ENCODE peak calls at places on chromosomes 16 and 17, in eight cellular contexts. Q is tibial artery, B is mammary epithelial cell, N is left ventricle myocardium inferior, R is right lobe of liver, M is fibroblast of lung, L is body of pancreas, F is Karpas-422. J is an unnamed sample.

GRCh38 chr16:66591018-66591417 is 11.8 kb downstream of the CMTM2 start:
- DNase-seq in L (no peak), F (no peak), B (no peak), N (no peak), R (no peak), M (no peak), Q (no peak), J (no peak)

GRCh38 chr16:12763517-12763916 is 40.2 kb downstream of the CPPED1 start:
- DNase-seq in F (no peak), Q (no peak), N (no peak), M (peak; percentile 65), R (no peak), B (no peak), L (no peak), J (no peak)

GRCh38 chr16:50967827-50968612 is 183.1 kb downstream of the SALL1 start:
- DNase-seq in M (no peak), R (no peak), Q (no peak), N (no peak), L (no peak), B (no peak), F (no peak), J (no peak)

GRCh38 chr16:67396159-67396774 is 3.0 kb upstream of the TPPP3 start:
- DNase-seq in R (no peak), Q (peak; percentile 76), B (peak; percentile 90), F (peak; percentile 64), L (peak; percentile 96), M (peak; percentile 70), N (peak; percentile 79), J (no peak)

GRCh38 chr16:73202176-73202729 is 154.3 kb upstream of the ZFHX3 start:
- DNase-seq in L (peak; percentile 61), N (no peak), R (peak; percentile 67), F (no peak), Q (no peak), B (no peak), M (peak; percentile 98), J (no peak)

GRCh38 chr16:87178977-87179376 is 138.2 kb downstream of the C16orf95 start:
- DNase-seq in N (peak; percentile 33), B (no peak), R (peak; percentile 71), L (no peak), Q (no peak), F (no peak), M (peak; percentile 74), J (no peak)

GRCh38 chr17:38748329-38749221 is at the start of gene PCGF2:
- DNase-seq in L (peak; percentile 87), M (peak; percentile 86), B (peak; percentile 69), F (no peak), Q (peak; percentile 94), N (peak; percentile 94), R (peak; percentile 83), J (no peak)

GRCh38 chr16:35598696-35599332 is 2139.4 kb downstream of the TP53TG3F start:
- DNase-seq in N (no peak), F (no peak), Q (no peak), B (no peak), R (no peak), L (no peak), M (no peak), J (no peak)

GRCh38 chr16:27219161-27219560 is 15.8 kb downstream of the KDM8 start:
- DNase-seq in L (no peak), R (no peak), F (no peak), B (no peak), Q (no peak), N (no peak), M (no peak), J (no peak)

GRCh38 chr16:82146957-82147356 is 23.1 kb downstream of the MPHOSPH6 start:
- DNase-seq in N (no peak), R (no peak), B (no peak), F (no peak), Q (no peak), L (no peak), M (no peak), J (no peak)

DNA sequence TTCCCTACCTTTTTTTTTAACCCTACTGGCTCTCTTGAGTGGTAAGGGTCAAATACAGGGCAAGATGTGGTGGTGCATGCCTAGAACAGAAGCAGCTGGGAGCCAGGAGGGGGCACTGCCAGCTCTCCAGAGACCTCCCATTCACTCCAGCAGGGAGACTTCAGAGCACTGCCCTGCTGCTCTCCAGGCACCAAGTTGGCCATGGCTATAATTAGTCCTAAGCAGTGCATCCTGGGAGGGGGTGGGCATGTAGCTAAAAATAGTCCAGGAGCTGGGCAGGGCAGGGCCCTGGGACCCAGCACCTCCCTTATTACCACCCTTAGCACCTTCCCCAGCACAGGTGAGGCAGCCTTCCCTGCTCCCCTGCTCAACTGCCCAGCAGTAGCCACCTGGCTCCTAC is 3.5 kb downstream of the CORO6 start:
- DNase-seq in L (no peak), R (no peak), Q (peak; percentile 80), F (peak; percentile 55), M (peak; percentile 24), B (no peak), N (no peak), J (no peak)
- H3K27ac ChIP-seq in L (no peak overlapping the region), R (no peak overlapping the region), Q (peak overlapping the region; percentile 38), F (no peak overlapping the region), M (no peak overlapping the region), B (no peak overlapping the region), N (peak overlapping the region; percentile 87), J (no peak overlapping the region)

GRCh38 chr16:29975811-29976511 is 2.3 kb downstream of the TAOK2 start:
- DNase-seq in R (no peak), B (no peak), F (no peak), M (no peak), L (no peak), N (no peak), Q (no peak), J (no peak)
- H3K27ac ChIP-seq in R (no peak overlapping the region), B (no peak overlapping the region), F (peak overlapping the region; percentile 4), M (no peak overlapping the region), L (peak overlapping the region; percentile 88), N (peak overlapping the region; percentile 96), Q (peak overlapping the region; percentile 86), J (no peak overlapping the region)

GRCh38 chr17:20122236-20122879 is 113.2 kb downstream of the SPECC1 start:
- DNase-seq in B (no peak), M (no peak), Q (no peak), L (no peak), R (no peak), F (no peak), N (no peak), J (no peak)
- H3K27ac ChIP-seq in B (no peak overlapping the region), M (no peak overlapping the region), Q (peak overlapping the region; percentile 14), L (no peak overlapping the region), R (no peak overlapping the region), F (no peak overlapping the region), N (peak overlapping the region; percentile 25), J (no peak overlapping the region)

GRCh38 chr16:56909484-56910113 is 22.3 kb upstream of the HERPUD1 start:
- DNase-seq in B (no peak), F (no peak), N (no peak), R (no peak), M (peak; percentile 26), Q (no peak), L (no peak), J (no peak)

GRCh38 chr16:56912746-56913703 is 18.9 kb upstream of the HERPUD1 start:
- DNase-seq in R (no peak), M (peak; percentile 74), N (no peak), Q (peak; percentile 61), L (no peak), B (peak; percentile 54), F (no peak), J (peak; percentile 39)

GRCh38 chr16:56910114-56910511 is 21.8 kb upstream of the HERPUD1 start:
- DNase-seq in N (no peak), Q (no peak), L (no peak), B (no peak), R (no peak), M (no peak), F (no peak), J (no peak)

GRCh38 chr16:56911771-56912541 is 20.0 kb upstream of the HERPUD1 start:
- DNase-seq in R (peak; percentile 56), B (no peak), F (no peak), Q (peak; percentile 77), M (peak; percentile 87), N (peak; percentile 23), L (no peak), J (no peak)

DNA sequence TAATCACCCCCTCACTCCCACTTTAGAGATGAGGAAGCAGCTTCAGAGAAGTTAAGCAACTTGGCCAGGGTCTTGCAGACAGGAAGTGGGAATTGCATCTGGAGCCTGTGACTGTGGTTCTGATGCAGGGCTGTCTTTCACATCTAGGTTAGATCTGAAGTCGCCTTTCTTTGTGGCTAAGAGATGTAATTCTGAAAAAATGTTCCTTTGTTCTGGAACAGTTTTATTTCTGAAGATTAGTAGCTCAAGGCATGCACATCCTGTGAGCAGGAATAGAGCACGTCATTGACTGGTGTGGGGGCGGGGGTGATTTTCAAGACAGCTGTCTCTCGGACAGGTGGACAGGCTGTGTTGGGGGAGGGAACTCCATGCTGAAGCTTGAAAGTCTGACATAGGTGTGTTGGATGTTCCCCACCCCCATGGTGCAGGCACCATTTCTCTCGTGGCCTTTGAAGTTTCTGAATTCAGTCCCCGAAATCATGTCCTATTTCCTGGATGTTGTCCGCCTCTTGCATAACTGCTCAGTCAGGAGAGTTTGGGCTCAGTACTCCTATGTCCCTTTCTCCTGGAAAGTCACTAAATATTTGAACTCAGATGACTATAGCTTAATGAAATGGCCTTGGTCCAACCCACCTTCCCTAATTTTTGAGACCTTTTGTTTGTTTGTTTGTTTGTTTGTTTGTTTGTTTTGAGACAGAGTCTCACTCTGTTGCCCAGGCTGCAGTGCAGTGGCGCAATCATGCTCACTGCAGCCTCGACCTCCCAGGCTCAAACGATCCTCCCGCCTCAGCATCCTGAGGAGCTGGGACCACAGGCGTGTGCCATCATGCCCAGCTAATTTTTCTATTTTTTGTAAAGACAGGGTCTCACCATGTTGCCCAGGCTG is 21.0 kb upstream of the HERPUD1 start:
- DNase-seq in F (no peak), L (no peak), R (no peak), B (peak; percentile 65), N (no peak), Q (no peak), M (peak; percentile 97), J (peak; percentile 26)
- H3K27ac ChIP-seq in F (no peak overlapping the region), L (no peak overlapping the region), R (no peak overlapping the region), B (no peak overlapping the region), N (peak overlapping the region; percentile 44), Q (no peak overlapping the region), M (no peak overlapping the region), J (peak overlapping the region; percentile 90)

DNA sequence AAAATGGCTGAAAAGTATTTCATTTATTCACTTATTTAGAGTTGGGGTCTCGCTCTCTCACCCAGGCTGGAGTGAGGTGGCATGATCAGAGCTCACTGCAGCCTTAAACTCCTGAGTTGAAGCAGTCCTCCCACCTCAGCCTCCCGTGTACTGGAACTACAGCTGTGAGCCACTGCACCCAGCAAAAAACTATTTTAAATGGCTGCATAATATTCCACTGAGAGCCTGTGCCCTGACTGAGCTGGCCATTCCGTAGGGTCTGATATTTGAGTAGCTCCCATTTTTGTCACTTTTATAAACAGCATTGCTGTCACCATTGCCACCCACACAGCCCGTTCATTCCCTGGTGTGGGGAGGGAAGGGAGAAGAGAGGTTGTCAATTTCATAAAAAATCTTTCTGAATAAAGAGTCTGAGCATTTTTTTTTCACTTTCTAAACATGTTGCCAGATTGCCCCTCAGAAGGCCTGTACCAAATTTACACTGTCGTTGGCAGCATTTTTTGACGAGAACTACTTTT is 7.0 kb upstream of the KIFC3 start:
- DNase-seq in B (no peak), M (no peak), Q (no peak), N (no peak), R (no peak), L (no peak), F (no peak), J (no peak)
- H3K27ac ChIP-seq in B (no peak overlapping the region), M (no peak overlapping the region), Q (no peak overlapping the region), N (peak overlapping the region; percentile 71), R (peak overlapping the region; percentile 67), L (peak overlapping the region; percentile 82), F (no peak overlapping the region), J (peak overlapping the region; percentile 87)

GRCh38 chr16:8850279-8850885 is 18.4 kb downstream of the CARHSP1 start:
- DNase-seq in Q (peak; percentile 73), F (peak; percentile 40), B (peak; percentile 80), R (peak; percentile 81), N (peak; percentile 60), L (no peak), M (peak; percentile 81), J (no peak)
- H3K27ac ChIP-seq in Q (no peak overlapping the region), F (no peak overlapping the region), B (peak overlapping the region; percentile 18), R (peak overlapping the region; percentile 26), N (peak overlapping the region; percentile 77), L (peak overlapping the region; percentile 22), M (peak overlapping the region; percentile 79), J (peak overlapping the region; percentile 88)

J was measured in epithelial cell of prostate.